ENCODE peak calls at places on chromosomes 2 and 18, in nine cellular contexts. L is fibroblast of mammary gland; H is GM12865; R is CD8-positive, alpha-beta memory T cell; K is kidney; D is astrocyte of the spinal cord; N is small intestine; Y is AG04449; I is cardiac muscle cell. U is an unnamed sample.

GRCh38 chr2:120321721-120322284 is 24.1 kb upstream of the INHBB start:
- DNase-seq in L (no peak), H (no peak), R (no peak), K (peak), D (no peak), N (no peak), Y (no peak), I (no peak), U (no peak)

GRCh38 chr18:45617284-45617683 is 2.0 kb downstream of the SLC14A2 start:
- DNase-seq in L (peak), H (no peak), R (no peak), K (peak), D (peak), N (peak), Y (peak), I (peak), U (peak)

GRCh38 chr18:55092166-55092565 is 132.9 kb upstream of the CCDC68 start:
- DNase-seq in L (no peak), H (no peak), R (no peak), K (no peak), D (no peak), N (no peak), Y (no peak), I (no peak), U (no peak)

GRCh38 chr2:223582001-223582400 is 20.2 kb downstream of the SCG2 start:
- DNase-seq in L (no peak), H (no peak), R (no peak), K (no peak), D (no peak), N (no peak), Y (no peak), I (no peak), U (no peak)

GRCh38 chr2:36650031-36650430 is 46.5 kb upstream of the VIT start:
- DNase-seq in L (peak), H (peak), R (no peak), K (no peak), D (peak), N (peak), Y (no peak), I (peak), U (peak)

GRCh38 chr2:169828141-169828811 is 1.0 kb downstream of the UBR3 start:
- DNase-seq in L (peak), H (peak), R (peak), K (no peak), D (peak), N (peak), Y (no peak), I (peak), U (peak)

GRCh38 chr18:46424898-46425297 is 232.1 kb downstream of the LOXHD1 start:
- DNase-seq in L (no peak), H (no peak), R (no peak), K (no peak), D (no peak), N (no peak), Y (no peak), I (no peak), U (no peak)

GRCh38 chr2:149686136-149686535 is 98.6 kb upstream of the MMADHC start:
- DNase-seq in L (no peak), H (no peak), R (no peak), K (no peak), D (no peak), N (no peak), Y (no peak), I (no peak), U (no peak)

GRCh38 chr2:173049732-173050314 is 25.8 kb upstream of the MAP3K20 start:
- DNase-seq in L (no peak), H (no peak), R (no peak), K (no peak), D (no peak), N (no peak), Y (no peak), I (no peak), U (no peak)

GRCh38 chr2:136112317-136112891 is 5.5 kb downstream of the CXCR4 start:
- DNase-seq in L (no peak), H (no peak), R (no peak), K (no peak), D (no peak), N (no peak), Y (no peak), I (no peak), U (no peak)

GRCh38 chr2:225581135-225581534 is 181.6 kb downstream of the NYAP2 start:
- DNase-seq in L (no peak), H (no peak), R (no peak), K (no peak), D (no peak), N (no peak), Y (no peak), I (no peak), U (no peak)

GRCh38 chr18:64119916-64120315 is 29.0 kb downstream of the LINC00305 start:
- DNase-seq in L (no peak), H (peak), R (no peak), K (no peak), D (peak), N (no peak), Y (no peak), I (no peak), U (no peak)

GRCh38 chr2:230809677-230810251 is 55.0 kb upstream of the ITM2C start:
- DNase-seq in L (no peak), H (no peak), R (no peak), K (no peak), D (no peak), N (no peak), Y (no peak), I (no peak), U (no peak)

GRCh38 chr18:74333091-74333490 is 17.5 kb downstream of the C18orf63 start:
- DNase-seq in L (peak), H (no peak), R (no peak), K (no peak), D (no peak), N (no peak), Y (no peak), I (peak), U (peak)

GRCh38 chr18:57649536-57650495 is 28.2 kb upstream of the NARS1 start:
- DNase-seq in L (peak), H (peak), R (no peak), K (no peak), D (peak), N (no peak), Y (no peak), I (peak), U (peak)

GRCh38 chr2:141455211-141455826 is 675.5 kb downstream of the LRP1B start:
- DNase-seq in L (no peak), H (no peak), R (no peak), K (no peak), D (no peak), N (no peak), Y (no peak), I (no peak), U (no peak)

GRCh38 chr18:28073658-28074057 is 103.3 kb downstream of the CDH2 start:
- DNase-seq in L (no peak), H (no peak), R (no peak), K (no peak), D (no peak), N (no peak), Y (no peak), I (no peak), U (no peak)

GRCh38 chr2:39164089-39164488 is 43.2 kb upstream of the SOS1 start:
- DNase-seq in L (peak), H (no peak), R (no peak), K (no peak), D (no peak), N (no peak), Y (no peak), I (peak), U (peak)

GRCh38 chr18:50644807-50645206 is 84.9 kb downstream of the MAPK4 start:
- DNase-seq in L (no peak), H (peak), R (no peak), K (no peak), D (no peak), N (no peak), Y (no peak), I (peak), U (no peak)

GRCh38 chr18:8609711-8610441 is 639 bp downstream of the RAB12 start:
- DNase-seq in L (no peak), H (peak), R (no peak), K (peak), D (no peak), N (peak), Y (no peak), I (peak), U (peak)

GRCh38 chr2:150126143-150126725 is 361.2 kb downstream of the RND3 start:
- DNase-seq in L (no peak), H (peak), R (no peak), K (no peak), D (no peak), N (no peak), Y (no peak), I (no peak), U (no peak)

GRCh38 chr2:95356821-95357700 is 45.4 kb upstream of the FAHD2A start:
- DNase-seq in L (no peak), H (no peak), R (no peak), K (peak), D (no peak), N (no peak), Y (no peak), I (no peak), U (no peak)

GRCh38 chr18:79173742-79174141 is 104.5 kb downstream of the ATP9B start:
- DNase-seq in L (no peak), H (no peak), R (no peak), K (no peak), D (no peak), N (no peak), Y (no peak), I (no peak), U (no peak)

GRCh38 chr2:46277470-46278190 is 19.6 kb upstream of the EPAS1 start:
- DNase-seq in L (no peak), H (no peak), R (no peak), K (no peak), D (no peak), N (peak), Y (no peak), I (no peak), U (no peak)

GRCh38 chr2:108855194-108855593 is 68.6 kb downstream of the CCDC138 start:
- DNase-seq in L (peak), H (peak), R (no peak), K (no peak), D (peak), N (peak), Y (no peak), I (peak), U (peak)

GRCh38 chr2:100814453-100814852 is 5.5 kb upstream of the NPAS2 start:
- DNase-seq in L (no peak), H (no peak), R (no peak), K (no peak), D (no peak), N (peak), Y (no peak), I (no peak), U (no peak)

GRCh38 chr2:13652531-13653313 is 936.0 kb downstream of the TRIB2 start:
- DNase-seq in L (peak), H (peak), R (no peak), K (no peak), D (peak), N (no peak), Y (no peak), I (no peak), U (peak)

GRCh38 chr2:12050381-12050780 is 303.9 kb downstream of the LPIN1 start:
- DNase-seq in L (peak), H (peak), R (no peak), K (no peak), D (peak), N (no peak), Y (no peak), I (peak), U (peak)

GRCh38 chr2:238502088-238502810 is 75.5 kb downstream of the ASB1 start:
- DNase-seq in L (no peak), H (no peak), R (no peak), K (no peak), D (no peak), N (no peak), Y (no peak), I (no peak), U (no peak)

GRCh38 chr18:44731866-44732555 is 51.3 kb downstream of the SETBP1 start:
- DNase-seq in L (peak), H (peak), R (no peak), K (no peak), D (no peak), N (no peak), Y (peak), I (no peak), U (peak)

GRCh38 chr18:8958660-8959059 is 143.8 kb upstream of the NDUFV2 start:
- DNase-seq in L (no peak), H (no peak), R (no peak), K (no peak), D (no peak), N (no peak), Y (no peak), I (no peak), U (no peak)

GRCh38 chr18:30727849-30728248 is 314.7 kb downstream of the DSC3 start:
- DNase-seq in L (no peak), H (no peak), R (no peak), K (no peak), D (no peak), N (no peak), Y (no peak), I (no peak), U (no peak)

GRCh38 chr2:195408811-195409210 is 248.2 kb upstream of the SLC39A10 start:
- DNase-seq in L (no peak), H (no peak), R (no peak), K (no peak), D (no peak), N (no peak), Y (no peak), I (no peak), U (no peak)

GRCh38 chr2:133716166-133716565 is 147.9 kb upstream of the NCKAP5 start:
- DNase-seq in L (no peak), H (no peak), R (no peak), K (no peak), D (no peak), N (no peak), Y (no peak), I (no peak), U (no peak)

GRCh38 chr18:50076245-50076644 is 118.7 kb downstream of the MYO5B start:
- DNase-seq in L (no peak), H (no peak), R (no peak), K (no peak), D (no peak), N (peak), Y (no peak), I (no peak), U (no peak)

GRCh38 chr18:2715990-2716389 is 60.5 kb downstream of the SMCHD1 start:
- DNase-seq in L (peak), H (no peak), R (no peak), K (no peak), D (peak), N (no peak), Y (no peak), I (no peak), U (peak)

GRCh38 chr2:88092773-88093172 is 25.1 kb downstream of the SMYD1 start:
- DNase-seq in L (no peak), H (no peak), R (no peak), K (no peak), D (no peak), N (no peak), Y (no peak), I (no peak), U (no peak)
- H3K4me3 ChIP-seq in L (no peak), H (no peak), R (no peak), K (no peak), D (no peak), N (no peak), Y (no peak), I (no peak), U (no peak)

GRCh38 chr2:161423351-161424178 is 7.5 kb downstream of the TBR1 start:
- DNase-seq in L (no peak), H (no peak), R (no peak), K (no peak), D (no peak), N (no peak), Y (no peak), I (no peak), U (no peak)
- H3K4me3 ChIP-seq in L (peak), H (no peak), R (no peak), K (no peak), D (no peak), N (peak), Y (peak), I (peak), U (no peak)

GRCh38 chr18:37565138-37565984 is at the start of gene CELF4:
- DNase-seq in L (peak), H (no peak), R (no peak), K (no peak), D (peak), N (no peak), Y (no peak), I (no peak), U (no peak)
- H3K4me3 ChIP-seq in L (peak), H (no peak), R (no peak), K (peak), D (peak), N (no peak), Y (peak), I (peak), U (peak)

DNA sequence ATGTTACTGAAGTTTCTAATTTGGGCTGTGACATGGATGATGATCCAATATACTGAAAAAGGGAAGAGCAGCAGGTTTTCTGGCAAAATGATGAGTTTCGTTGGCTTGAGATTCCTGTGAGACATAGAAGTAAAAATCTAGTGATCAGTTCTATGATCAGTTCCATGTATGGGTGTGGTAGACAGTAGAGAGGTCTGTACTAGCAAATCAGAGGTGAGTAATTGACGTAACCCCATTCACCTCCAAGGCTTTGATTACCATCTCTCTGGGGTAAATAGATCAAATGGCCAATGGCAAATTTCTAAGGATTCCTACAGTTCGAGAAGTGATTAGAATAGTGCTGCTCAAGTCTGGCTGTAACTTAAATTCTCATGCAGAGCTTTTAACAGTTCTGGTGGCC is 6.4 kb downstream of the ITGA4 start:
- DNase-seq in L (no peak), H (no peak), R (no peak), K (no peak), D (no peak), N (no peak), Y (no peak), I (no peak), U (no peak)
- H3K4me3 ChIP-seq in L (no peak), H (peak), R (peak), K (no peak), D (no peak), N (no peak), Y (no peak), I (no peak), U (no peak)

DNA sequence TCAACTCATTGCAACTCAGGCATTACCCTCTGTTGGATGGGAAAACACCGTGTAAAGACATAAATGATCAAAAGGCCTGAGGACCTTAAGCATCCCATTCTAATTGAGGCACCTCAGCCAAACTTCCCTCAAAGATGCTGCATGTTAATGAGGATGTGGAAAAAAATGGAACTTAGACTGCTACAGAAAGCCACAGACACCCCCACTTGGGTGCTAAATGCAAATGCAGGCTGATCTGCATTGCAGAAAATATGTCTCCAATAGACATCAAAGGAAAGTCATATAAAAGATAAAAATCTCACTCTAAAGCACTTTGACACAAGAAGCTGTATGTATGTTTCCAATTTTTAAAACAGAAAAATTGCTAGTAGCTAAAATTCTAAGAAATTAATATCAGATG is 504.7 kb downstream of the KCNJ3 start:
- DNase-seq in L (no peak), H (peak), R (no peak), K (no peak), D (no peak), N (no peak), Y (no peak), I (no peak), U (no peak)
- H3K4me3 ChIP-seq in L (no peak), H (no peak), R (no peak), K (no peak), D (no peak), N (no peak), Y (no peak), I (no peak), U (no peak)

DNA sequence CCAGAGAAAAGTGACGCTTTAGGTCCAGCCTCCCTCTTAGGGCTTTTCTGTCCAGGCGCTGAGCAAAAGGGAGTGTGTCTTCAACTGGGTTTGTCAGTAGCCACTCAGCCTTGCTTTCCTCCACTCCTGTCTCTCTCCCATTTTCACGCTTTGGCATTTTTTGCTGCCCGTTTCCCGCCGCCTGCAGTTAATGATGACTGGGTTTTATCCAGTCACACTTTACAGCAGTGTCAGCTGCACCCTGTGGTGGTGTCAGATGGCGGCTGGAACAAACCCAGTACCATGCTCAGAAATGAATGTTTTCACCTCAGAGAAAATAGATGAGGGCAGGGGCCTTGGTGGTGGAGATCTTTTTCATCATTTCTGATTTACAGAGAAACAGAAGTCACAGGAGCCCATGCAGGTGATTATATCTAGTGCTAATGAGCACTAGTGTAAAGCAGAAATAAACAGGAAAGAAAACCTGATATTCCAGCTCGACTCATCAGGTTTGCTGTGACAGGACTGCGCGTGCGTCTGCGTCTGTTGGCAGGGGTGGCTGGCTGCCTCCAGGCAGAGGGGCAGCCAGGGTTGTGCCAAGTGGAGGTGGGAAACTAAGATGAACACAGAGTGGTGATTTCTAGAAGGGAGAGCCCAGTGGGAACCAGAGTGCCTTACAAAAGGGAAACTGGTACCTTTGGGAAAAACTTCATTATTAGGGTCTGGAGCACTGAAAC is 139.9 kb downstream of the TANC1 start:
- DNase-seq in L (no peak), H (no peak), R (no peak), K (no peak), D (no peak), N (no peak), Y (no peak), I (no peak), U (no peak)
- H3K4me3 ChIP-seq in L (no peak), H (no peak), R (no peak), K (no peak), D (no peak), N (no peak), Y (no peak), I (no peak), U (no peak)

GRCh38 chr2:24077879-24078278 is 1.8 kb upstream of the SF3B6 start:
- DNase-seq in L (no peak), H (no peak), R (no peak), K (no peak), D (no peak), N (peak), Y (no peak), I (no peak), U (no peak)

GRCh38 chr2:24076849-24077534 is 866 bp upstream of the SF3B6 start:
- DNase-seq in L (peak), H (peak), R (no peak), K (no peak), D (peak), N (no peak), Y (no peak), I (peak), U (peak)

GRCh38 chr2:24077535-24077877 is 1.4 kb upstream of the SF3B6 start:
- DNase-seq in L (no peak), H (no peak), R (no peak), K (no peak), D (peak), N (peak), Y (no peak), I (no peak), U (no peak)

GRCh38 chr2:24075915-24076848 is at the start of gene SF3B6:
- DNase-seq in L (peak), H (peak), R (peak), K (peak), D (peak), N (peak), Y (peak), I (peak), U (peak)

DNA sequence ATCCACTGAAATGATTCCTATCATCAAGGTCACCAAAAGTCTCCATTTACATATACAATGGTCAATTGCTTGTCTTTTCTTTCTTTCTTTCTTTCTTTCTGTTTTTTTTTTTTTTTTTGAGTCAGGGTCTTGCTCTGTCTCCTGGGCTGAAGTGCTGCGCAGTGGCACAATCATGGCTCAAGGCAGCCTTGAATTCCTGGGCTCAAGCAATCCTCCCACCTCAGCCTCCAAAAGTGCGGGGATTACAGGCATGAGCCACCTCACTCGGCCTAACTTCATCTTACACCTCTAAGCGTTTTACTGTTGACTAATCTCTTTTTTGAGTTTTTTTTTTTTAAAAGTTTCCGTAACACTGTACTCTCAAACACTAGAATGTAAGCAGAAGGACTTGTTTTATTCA is 867 bp downstream of the SF3B6 start:
- DNase-seq in L (no peak), H (no peak), R (no peak), K (no peak), D (no peak), N (no peak), Y (no peak), I (no peak), U (no peak)
- H3K4me3 ChIP-seq in L (peak), H (peak), R (peak), K (peak), D (peak), N (no peak), Y (peak), I (peak), U (peak)

GRCh38 chr2:144515425-144515693 is 4.6 kb downstream of the ZEB2 start:
- DNase-seq in L (no peak), H (no peak), R (no peak), K (no peak), D (peak), N (no peak), Y (no peak), I (no peak), U (no peak)
- H3K4me3 ChIP-seq in L (peak), H (no peak), R (peak), K (peak), D (peak), N (peak), Y (peak), I (peak), U (peak)

U was measured in AG10803.